ENCODE peak calls at places on chromosomes 12 and 14, in four cellular contexts. W is suprapubic skin, P is A549, O is body of pancreas. U is an unnamed sample. For H3K4me1, the result is how much of the 10 kb centered on the place peaks cover.

GRCh38 chr14:79370969-79371368 is 840.3 kb downstream of the DIO2 start:
- DNase-seq in O (no peak), W (no peak), P (no peak), U (no peak)

GRCh38 chr14:104968541-104969401 is 9.4 kb downstream of the AHNAK2 start:
- DNase-seq in W (peak), P (peak), O (peak), U (peak)

GRCh38 chr14:24900281-24900868 is 149.6 kb downstream of the STXBP6 start:
- DNase-seq in W (no peak), P (no peak), O (no peak), U (no peak)

GRCh38 chr12:108597559-108598471 is at the start of gene TMEM119:
- DNase-seq in W (peak), P (no peak), O (peak), U (no peak)

GRCh38 chr14:99644723-99645544 is at the start of gene HHIPL1:
- DNase-seq in W (no peak), P (no peak), O (peak), U (peak)

GRCh38 chr12:70242695-70243509 is at the start of gene CNOT2:
- DNase-seq in W (peak), O (peak), P (peak), U (peak)

GRCh38 chr14:76298896-76299295 is 77.0 kb upstream of the ESRRB start:
- DNase-seq in W (peak), O (no peak), P (no peak), U (no peak)

GRCh38 chr12:49335955-49336644 is 888 bp downstream of the C1QL4 start:
- DNase-seq in W (no peak), P (no peak), O (no peak), U (no peak)

GRCh38 chr12:128796439-128797118 is 27.2 kb downstream of the SLC15A4 start:
- DNase-seq in O (no peak), W (no peak), P (no peak), U (no peak)

GRCh38 chr14:21036746-21037145 is 2.1 kb upstream of the RNASE13 start:
- DNase-seq in P (no peak), W (no peak), O (no peak), U (no peak)

GRCh38 chr12:104095289-104095688 is 31.0 kb downstream of the HCFC2 start:
- DNase-seq in W (no peak), P (no peak), O (no peak), U (no peak)

GRCh38 chr12:121358093-121358492 is 5.9 kb upstream of the ANAPC5 start:
- DNase-seq in W (no peak), P (no peak), O (no peak), U (no peak)

GRCh38 chr14:59130472-59130871 is 58.0 kb upstream of the DAAM1 start:
- DNase-seq in O (no peak), W (no peak), P (no peak), U (no peak)

GRCh38 chr14:106491851-106492250 is 965.5 kb downstream of the TMEM121 start:
- DNase-seq in W (no peak), O (no peak), P (peak), U (no peak)

GRCh38 chr14:104782823-104783170 is 12.8 kb downstream of the AKT1 start:
- DNase-seq in P (no peak), W (no peak), O (no peak), U (no peak)

GRCh38 chr12:110165540-110166159 is 41.5 kb downstream of the IFT81 start:
- DNase-seq in W (no peak), P (no peak), O (no peak), U (no peak)

GRCh38 chr14:61184117-61184516 is 97.0 kb downstream of the TMEM30B start:
- DNase-seq in O (no peak), W (no peak), P (no peak), U (no peak)

GRCh38 chr12:26868505-26869494 is 35.8 kb upstream of the ITPR2 start:
- DNase-seq in P (no peak), W (no peak), O (no peak), U (no peak)

GRCh38 chr14:49960453-49960852 is 67.6 kb downstream of the ARF6 start:
- DNase-seq in W (no peak), P (no peak), O (no peak), U (no peak)

GRCh38 chr12:38385492-38385864 is 68.9 kb downstream of the ALG10B start:
- DNase-seq in W (no peak), O (no peak), P (no peak), U (no peak)

GRCh38 chr12:67271976-67272375 is 2.8 kb downstream of the CAND1 start:
- DNase-seq in O (no peak), W (no peak), P (no peak), U (no peak)

GRCh38 chr12:67270622-67271021 is 1.5 kb downstream of the CAND1 start:
- DNase-seq in P (no peak), O (no peak), W (no peak), U (no peak)

GRCh38 chr12:67268896-67269631 is at the start of gene CAND1:
- DNase-seq in P (peak), O (peak), W (peak), U (peak)

GRCh38 chr12:67269632-67270578 is 747 bp downstream of the CAND1 start:
- DNase-seq in P (peak), O (peak), W (no peak), U (peak)

GRCh38 chr12:67268335-67268895 is 743 bp upstream of the CAND1 start:
- DNase-seq in O (peak), W (peak), P (peak), U (peak)
- TF ChIP-seq POLR2A in O (peak), W (no peak), P (no peak), U (no peak)

DNA sequence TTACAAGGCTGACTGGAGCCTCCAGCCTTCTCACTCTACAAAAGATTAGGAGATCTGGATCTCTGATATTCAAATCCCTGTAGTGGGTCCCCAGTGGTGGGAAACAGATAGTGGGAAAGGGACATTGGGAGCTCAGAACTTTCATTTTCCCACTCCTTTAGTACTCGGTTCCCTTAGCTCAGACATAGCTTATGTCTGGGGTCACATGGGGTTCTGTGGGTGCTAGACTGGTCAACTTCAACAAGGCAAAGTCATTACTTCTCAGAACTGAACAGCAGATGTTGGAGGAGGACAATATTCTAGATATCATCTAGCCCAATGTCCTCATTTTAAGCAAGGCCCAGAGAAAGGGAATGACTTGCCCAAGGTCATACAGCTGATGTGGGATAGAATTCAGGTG is 19.4 kb upstream of the ITGA5 start:
- DNase-seq in O (no peak), P (no peak), W (no peak), U (no peak)
- H3K4me1 ChIP-seq in O (under half), P (under half), W (under half), U (under half)

DNA sequence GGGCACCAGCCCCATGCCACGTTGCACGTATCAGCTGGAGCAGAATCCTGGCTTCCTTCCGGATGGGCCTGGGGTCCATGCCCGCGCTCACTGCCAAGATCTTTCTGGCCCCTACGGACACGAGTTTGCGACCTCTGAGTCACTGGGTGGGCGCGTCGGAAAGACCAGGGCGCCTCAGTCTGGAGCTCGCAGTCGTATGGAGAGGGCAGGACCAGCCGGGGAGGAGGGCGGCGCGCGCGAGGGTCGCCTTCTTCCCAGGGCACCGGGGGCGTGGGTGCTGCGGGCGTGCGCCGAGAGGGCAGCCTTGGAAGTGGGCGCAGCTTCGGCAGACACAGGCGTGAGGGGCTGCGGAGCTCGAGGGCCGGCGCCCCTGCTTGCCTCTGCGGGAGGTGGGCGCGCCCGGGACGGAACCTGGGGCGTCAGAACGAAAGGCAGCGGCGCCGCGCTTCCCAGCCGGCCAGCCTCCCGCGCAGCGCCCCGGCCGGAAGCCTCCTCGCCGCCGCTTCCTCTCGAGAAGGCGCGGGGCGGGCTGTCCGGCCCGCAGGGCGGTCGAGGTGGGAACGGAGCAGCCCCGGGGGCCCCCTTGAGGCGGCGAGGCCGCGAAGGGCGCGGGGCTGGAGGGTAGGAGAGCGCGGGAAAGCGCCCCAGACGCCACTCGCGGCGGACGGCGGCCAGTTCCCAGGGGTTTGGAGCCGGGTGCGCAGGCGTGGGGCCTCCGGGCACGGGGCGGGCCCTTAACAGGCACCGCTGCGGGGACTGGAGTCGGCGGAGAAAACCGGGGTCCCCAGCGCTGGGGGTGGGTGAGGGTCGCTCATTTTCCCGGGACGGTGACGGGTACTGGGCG is at the start of gene ARL6IP4:
- DNase-seq in O (peak), P (peak), W (no peak), U (peak)
- TF ChIP-seq POLR2A in O (peak), P (peak), W (no peak), U (peak)

GRCh38 chr14:74840603-74841030 is 35.3 kb downstream of the PROX2 start:
- DNase-seq in P (no peak), W (no peak), O (no peak), U (no peak)
- H3K4me1 ChIP-seq in P (under half), W (under half), O (under half), U (under half)

GRCh38 chr12:646303-647038 is 16.8 kb downstream of the NINJ2 start:
- DNase-seq in W (no peak), P (peak), O (peak), U (peak)
- TF ChIP-seq POLR2A in W (no peak), P (no peak), O (no peak), U (no peak)

GRCh38 chr12:2384533-2385328 is 331.9 kb downstream of the CACNA1C start:
- DNase-seq in W (no peak), P (no peak), O (peak), U (no peak)

GRCh38 chr12:2385529-2385928 is 332.7 kb downstream of the CACNA1C start:
- DNase-seq in W (no peak), O (no peak), P (no peak), U (no peak)

GRCh38 chr12:2382391-2383155 is 329.8 kb downstream of the CACNA1C start:
- DNase-seq in O (no peak), P (no peak), W (no peak), U (no peak)

GRCh38 chr12:2384029-2384386 is 331.2 kb downstream of the CACNA1C start:
- DNase-seq in W (no peak), P (no peak), O (no peak), U (peak)

GRCh38 chr12:2383276-2384028 is 330.7 kb downstream of the CACNA1C start:
- DNase-seq in O (no peak), P (no peak), W (no peak), U (no peak)
- H3K4me1 ChIP-seq in O (under half), P (under half), W (under half), U (under half)

GRCh38 chr14:30994681-30995620 is 30.5 kb upstream of the AP4S1 start:
- DNase-seq in P (no peak), W (no peak), O (no peak), U (no peak)

GRCh38 chr14:30988509-30988908 is 36.9 kb upstream of the AP4S1 start:
- DNase-seq in O (no peak), W (no peak), P (no peak), U (no peak)

GRCh38 chr14:30993071-30993470 is 32.4 kb upstream of the AP4S1 start:
- DNase-seq in W (no peak), O (no peak), P (no peak), U (no peak)

GRCh38 chr14:30991408-30991807 is 34.0 kb upstream of the AP4S1 start:
- DNase-seq in P (no peak), O (no peak), W (no peak), U (no peak)

DNA sequence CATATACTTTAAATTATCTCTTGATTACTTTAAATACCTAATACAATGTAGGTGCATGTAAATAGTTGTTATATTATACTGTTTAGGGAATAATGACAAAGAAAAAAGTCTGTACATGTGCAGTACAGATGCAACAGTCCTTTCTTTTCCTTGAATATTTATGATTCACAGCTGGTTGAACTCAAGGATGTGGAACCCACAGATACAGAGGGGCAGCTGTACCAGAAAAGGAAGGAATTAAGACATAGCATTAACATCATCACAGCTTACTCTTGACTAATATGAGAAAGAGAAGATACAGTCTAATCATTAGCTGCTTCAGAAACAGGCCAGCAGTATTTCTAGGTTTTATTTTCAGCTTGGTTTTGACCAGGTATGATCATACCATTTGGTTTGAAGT is 34.7 kb upstream of the AP4S1 start:
- DNase-seq in P (no peak), W (no peak), O (no peak), U (no peak)
- TF ChIP-seq POLR2A in P (no peak), W (no peak), O (no peak), U (no peak)

GRCh38 chr12:46473634-46474201 is 101.1 kb upstream of the SLC38A2 start:
- DNase-seq in O (peak), P (peak), W (no peak), U (peak)
- H3K4me1 ChIP-seq in O (under half), P (half or more), W (under half), U (under half)

U was measured in ovary.